ENCODE peak calls at places on chromosomes 3 and 15, in four cellular contexts. P is progenitor cell of endocrine pancreas, I is retinal pigment epithelial cell, V is NCI-H69. Z is an unnamed sample.

GRCh38 chr3:97932387-97932801 is 39.8 kb downstream of the RIOX2 start:
- DNase-seq in P (no peak), I (no peak), V (no peak), Z (no peak)

GRCh38 chr3:194723846-194724618 is 38.3 kb downstream of the FAM43A start:
- DNase-seq in P (no peak), I (no peak), V (peak; percentile 31), Z (no peak)

GRCh38 chr3:123597561-123597960 is 12.7 kb upstream of the HACD2 start:
- DNase-seq in P (no peak), I (no peak), V (no peak), Z (no peak)

GRCh38 chr15:68816795-68817303 is 3.8 kb downstream of the ANP32A start:
- DNase-seq in P (no peak), I (no peak), V (peak; percentile 70), Z (no peak)

GRCh38 chr15:49946681-49947080 is 172.4 kb downstream of the ATP8B4 start:
- DNase-seq in P (no peak), I (no peak), V (no peak), Z (no peak)

GRCh38 chr15:58291848-58292247 is 139.9 kb upstream of the LIPC start:
- DNase-seq in P (no peak), I (no peak), V (no peak), Z (no peak)

GRCh38 chr3:101081990-101082389 is 88.8 kb upstream of the ABI3BP start:
- DNase-seq in P (no peak), I (no peak), V (no peak), Z (no peak)

GRCh38 chr3:48276856-48277641 is 36.1 kb downstream of the ZNF589 start:
- DNase-seq in P (no peak), I (peak; percentile 67), V (no peak), Z (no peak)

GRCh38 chr15:73028030-73028429 is 24.2 kb upstream of the NEO1 start:
- DNase-seq in P (no peak), I (no peak), V (no peak), Z (no peak)

Z was measured in nephron progenitor cell.